ENCODE peak calls at places on chromosomes 3 and 15, in six cellular contexts. W is activated T-helper 1 cell treated with anti-CD3 and anti-CD28 coated beads, Interleukin-2, amount 50 U/mL, for 16 hours; Y is GM03348; P is A172; U is iris pigment epithelial cell; A is H54. I is an unnamed sample.

GRCh38 chr15:28122038-28122949 is 23.2 kb upstream of the OCA2 start:
- DNase-seq in W (no peak), Y (no peak), P (no peak), U (no peak), A (no peak), I (no peak)

GRCh38 chr3:13296662-13297061 is 123.5 kb downstream of the NUP210 start:
- DNase-seq in W (no peak), Y (no peak), P (no peak), U (no peak), A (no peak), I (no peak)

GRCh38 chr3:178139116-178139515 is 397.1 kb upstream of the KCNMB2 start:
- DNase-seq in W (no peak), Y (no peak), P (no peak), U (no peak), A (no peak), I (no peak)

GRCh38 chr3:70943886-70944285 is 631.4 kb upstream of the MDFIC2 start:
- DNase-seq in W (no peak), Y (no peak), P (no peak), U (no peak), A (no peak), I (no peak)

GRCh38 chr3:105334138-105334882 is 32.4 kb upstream of the ALCAM start:
- DNase-seq in W (no peak), Y (peak; percentile 34), P (peak; percentile 13), U (peak; percentile 70), A (no peak), I (no peak)

GRCh38 chr3:183339461-183340086 is 86.5 kb downstream of the B3GNT5 start:
- DNase-seq in W (no peak), Y (no peak), P (no peak), U (no peak), A (no peak), I (no peak)

GRCh38 chr3:169604568-169604967 is 58.9 kb downstream of the MECOM start:
- DNase-seq in W (no peak), Y (no peak), P (peak; percentile 4), U (no peak), A (no peak), I (no peak)

GRCh38 chr15:82750831-82751181 is 41.1 kb upstream of the AP3B2 start:
- DNase-seq in W (no peak), Y (peak; percentile 19), P (peak; percentile 5), U (peak; percentile 35), A (no peak), I (no peak)

GRCh38 chr15:89654311-89654761 is 931 bp downstream of the KIF7 start:
- DNase-seq in W (no peak), Y (peak; percentile 69), P (no peak), U (peak; percentile 58), A (peak; percentile 59), I (no peak)

GRCh38 chr3:99625643-99626414 is 12.6 kb upstream of the COL8A1 start:
- DNase-seq in W (no peak), Y (peak; percentile 40), P (no peak), U (peak; percentile 72), A (no peak), I (no peak)

GRCh38 chr15:72864681-72865080 is 81.1 kb upstream of the ADPGK start:
- DNase-seq in W (no peak), Y (no peak), P (no peak), U (no peak), A (no peak), I (no peak)

I was measured in central memory CD8-positive, alpha-beta T cell.